ENCODE peak calls at places on chromosomes 6 and 20, in seven cellular contexts. W is neuronal stem cell, H is heart right ventricle, A is psoas muscle, O is fibroblast of lung, V is spleen, I is colonic mucosa. U is an unnamed sample.
A peak's percentile ranks its signal among the peaks of the same experiment; 100 is the strongest.

GRCh38 chr6:37917568-37917967 is 98.0 kb downstream of the ZFAND3 start:
- DNase-seq in W (no peak), H (no peak), A (no peak), O (no peak), V (no peak), I (no peak), U (peak; percentile 78)

GRCh38 chr6:126337323-126337722 is 2.6 kb upstream of the CENPW start:
- DNase-seq in W (no peak), H (no peak), A (no peak), O (peak; percentile 89), V (no peak), I (no peak), U (no peak)

GRCh38 chr20:6636209-6637159 is 131.0 kb upstream of the BMP2 start:
- DNase-seq in W (peak; percentile 12), H (peak; percentile 45), A (no peak), O (peak; percentile 87), V (no peak), I (peak; percentile 51), U (peak; percentile 76)

GRCh38 chr20:57893364-57894001 is 183.7 kb upstream of the PMEPA1 start:
- DNase-seq in W (no peak), H (no peak), A (no peak), O (no peak), V (peak; percentile 44), I (no peak), U (no peak)

GRCh38 chr20:49676581-49677291 is 36.9 kb downstream of the B4GALT5 start:
- DNase-seq in W (no peak), H (no peak), A (no peak), O (peak; percentile 56), V (no peak), I (peak; percentile 60), U (peak; percentile 80)

GRCh38 chr20:54680872-54681297 is 205.5 kb downstream of the DOK5 start:
- DNase-seq in W (peak; percentile 69), H (no peak), A (no peak), O (peak; percentile 51), V (no peak), I (no peak), U (peak; percentile 16)

GRCh38 chr20:57264151-57264792 is 2.2 kb downstream of the BMP7 start:
- DNase-seq in W (no peak), H (no peak), A (no peak), O (no peak), V (no peak), I (no peak), U (peak; percentile 1)

GRCh38 chr6:166006593-166007301 is 160.9 kb downstream of the TBXT start:
- DNase-seq in W (no peak), H (no peak), A (no peak), O (peak; percentile 88), V (no peak), I (no peak), U (no peak)

GRCh38 chr6:139369068-139369467 is 5.4 kb downstream of the CITED2 start:
- DNase-seq in W (peak; percentile 79), H (no peak), A (no peak), O (no peak), V (no peak), I (no peak), U (no peak)

GRCh38 chr6:118940770-118941169 is 5.8 kb upstream of the MCM9 start:
- DNase-seq in W (no peak), H (no peak), A (no peak), O (no peak), V (no peak), I (no peak), U (no peak)

GRCh38 chr6:121592955-121593665 is 157.7 kb downstream of the GJA1 start:
- DNase-seq in W (no peak), H (no peak), A (no peak), O (no peak), V (no peak), I (no peak), U (no peak)

GRCh38 chr6:146433881-146434741 is 109.5 kb upstream of the RAB32 start:
- DNase-seq in W (no peak), H (no peak), A (no peak), O (peak; percentile 8), V (peak; percentile 77), I (no peak), U (no peak)

GRCh38 chr6:146429831-146430230 is 113.8 kb upstream of the RAB32 start:
- DNase-seq in W (no peak), H (no peak), A (no peak), O (no peak), V (no peak), I (no peak), U (no peak)

DNA sequence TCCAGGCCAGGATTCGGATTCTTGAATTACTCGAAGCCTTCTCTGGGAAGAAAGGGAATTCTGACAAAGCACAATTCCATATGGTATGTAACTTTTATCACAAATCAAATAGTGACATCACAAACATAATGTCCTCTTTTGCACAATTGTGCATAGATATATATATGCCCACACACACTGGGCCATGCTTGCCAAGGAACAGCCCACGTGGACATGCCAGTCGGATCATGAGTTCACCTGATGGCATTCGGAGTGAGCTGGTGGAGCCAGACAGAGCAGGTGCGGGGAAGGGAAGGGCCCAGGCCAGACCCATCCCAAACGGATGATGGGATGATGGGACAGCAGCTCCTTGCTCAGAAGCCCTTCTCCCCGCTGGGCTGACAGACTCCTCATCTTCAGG is 108.6 kb upstream of the RAB32 start:
- DNase-seq in W (no peak), H (no peak), A (no peak), O (no peak), V (no peak), I (no peak), U (no peak)
- H3K4me3 ChIP-seq in W (no peak overlapping the region), H (no peak overlapping the region), A (peak overlapping the region; percentile 44), O (no peak overlapping the region), V (no peak overlapping the region), I (no peak overlapping the region), U (no peak overlapping the region)

DNA sequence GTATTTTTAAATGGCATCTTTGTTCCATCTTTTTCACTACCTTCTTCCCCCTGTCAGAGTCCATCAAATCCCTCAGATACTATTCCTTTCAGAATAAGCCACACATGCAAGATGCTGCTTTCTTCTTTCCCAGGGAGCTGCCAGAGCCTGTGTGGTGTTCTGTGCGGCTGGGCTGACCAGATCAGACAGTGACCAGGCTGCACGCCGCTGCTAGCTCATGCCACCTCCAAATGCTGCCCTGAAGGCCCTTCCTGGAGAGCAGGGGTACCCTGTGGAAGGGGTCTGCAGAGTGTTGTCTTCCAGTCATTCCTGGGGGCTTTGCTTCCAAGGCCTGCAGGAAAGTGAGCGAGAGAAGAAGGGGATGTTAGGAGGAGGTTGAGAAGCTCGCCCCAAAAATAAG is 179.1 kb upstream of the SUPT3H start:
- DNase-seq in W (no peak), H (no peak), A (no peak), O (no peak), V (no peak), I (no peak), U (no peak)
- H3K4me1 ChIP-seq in W (peaks cover 8% of the 10 kb centered on the region), H (peaks cover 10% of the 10 kb centered on the region), A (peaks cover 12% of the 10 kb centered on the region), O (peaks cover 8% of the 10 kb centered on the region), V (no peaks in the 10 kb centered on the region), I (no peaks in the 10 kb centered on the region), U (peaks cover 3% of the 10 kb centered on the region)

DNA sequence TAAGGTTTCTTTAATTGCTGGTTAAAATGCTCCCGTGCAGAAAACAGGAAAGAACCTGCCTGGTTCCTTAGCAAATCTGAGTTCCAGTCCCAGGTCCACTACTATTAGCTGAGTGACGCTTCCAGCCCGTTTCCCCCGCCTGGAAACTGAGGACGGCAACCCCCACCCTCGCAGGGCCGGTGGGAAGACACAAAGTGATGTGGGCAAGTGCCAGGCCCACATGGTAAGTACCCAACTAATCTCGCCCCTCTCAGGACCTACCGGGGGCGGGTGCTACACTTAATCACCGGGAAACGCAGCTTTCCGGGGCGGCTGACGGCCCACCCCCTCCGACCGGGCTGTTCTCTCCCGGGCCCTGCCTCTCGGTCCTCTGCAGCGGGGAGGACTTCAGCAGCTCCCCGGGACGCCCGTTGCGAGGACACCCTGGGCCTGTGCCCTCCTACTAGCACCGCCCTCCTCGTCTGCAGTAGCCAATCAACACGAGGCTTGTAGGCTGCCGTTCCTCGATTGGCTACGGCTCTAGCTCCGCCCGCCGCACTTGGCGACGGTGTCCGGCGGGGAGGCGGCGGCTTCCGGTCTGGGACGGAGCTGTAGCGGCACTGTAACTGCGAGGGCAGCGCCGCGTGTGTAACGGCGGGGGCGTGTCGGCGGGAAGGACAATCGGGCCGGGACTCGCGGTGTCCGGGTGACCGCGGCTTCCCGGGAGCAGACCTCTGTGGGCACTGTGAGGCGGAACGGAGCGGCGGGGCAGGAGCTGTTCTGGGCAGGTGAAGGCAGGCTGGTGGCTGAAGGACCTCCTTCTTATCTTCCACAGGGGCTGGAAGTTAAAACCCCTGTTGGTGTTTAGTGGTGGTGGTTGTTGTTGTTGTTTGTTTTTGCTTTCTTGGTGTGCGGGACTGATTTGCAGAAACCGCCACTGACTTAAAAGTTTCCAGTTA is at the start of gene ZBTB9:
- DNase-seq in W (peak; percentile 92), H (peak; percentile 96), A (peak; percentile 98), O (peak; percentile 95), V (peak; percentile 98), I (peak; percentile 97), U (peak; percentile 98)
- H3K4me3 ChIP-seq in W (peak within 1 kb of the TSS; percentile 94), H (peak within 1 kb of the TSS; percentile 82), A (peak within 1 kb of the TSS; percentile 83), O (peak within 1 kb of the TSS; percentile 97), V (peak within 1 kb of the TSS; percentile 78), I (peak within 1 kb of the TSS; percentile 93), U (peak within 1 kb of the TSS; percentile 60)

GRCh38 chr6:130041594-130041993 is 23.2 kb downstream of the L3MBTL3 start:
- DNase-seq in W (no peak), H (no peak), A (no peak), O (no peak), V (no peak), I (no peak), U (no peak)
- H3K4me1 ChIP-seq in W (no peaks in the 10 kb centered on the region), H (no peaks in the 10 kb centered on the region), A (no peaks in the 10 kb centered on the region), O (no peaks in the 10 kb centered on the region), V (peaks cover 9% of the 10 kb centered on the region), I (no peaks in the 10 kb centered on the region), U (no peaks in the 10 kb centered on the region)

U was measured in small intestine.